ENCODE peak calls at places on chromosome 11, in five cellular contexts. One of them, this sample, is unnamed.

GRCh38 chr11:7894251-7894650 is 36.8 kb downstream of the OR10A6 start:
- DNase-seq in PC-9: no peak
- DNase-seq in brain microvascular endothelial cell: no peak
- DNase-seq in CD4-positive, CD25-positive, alpha-beta regulatory T cell: no peak
- DNase-seq in suprapubic skin: no peak
- DNase-seq in this sample: no peak

GRCh38 chr11:117654281-117654680 is 142.7 kb downstream of the DSCAML1 start:
- DNase-seq in PC-9: no peak
- DNase-seq in suprapubic skin: no peak
- DNase-seq in CD4-positive, CD25-positive, alpha-beta regulatory T cell: no peak
- DNase-seq in brain microvascular endothelial cell: no peak
- DNase-seq in this sample: no peak

GRCh38 chr11:118790357-118791014 is 478 bp downstream of the DDX6 start:
- DNase-seq in brain microvascular endothelial cell: peak; percentile 38
- DNase-seq in PC-9: peak; percentile 50
- DNase-seq in suprapubic skin: peak; percentile 84
- DNase-seq in CD4-positive, CD25-positive, alpha-beta regulatory T cell: peak; percentile 69
- DNase-seq in this sample: no peak

GRCh38 chr11:110679323-110679980 is 32.8 kb downstream of the ARHGAP20 start:
- DNase-seq in CD4-positive, CD25-positive, alpha-beta regulatory T cell: no peak
- DNase-seq in suprapubic skin: no peak
- DNase-seq in PC-9: no peak
- DNase-seq in brain microvascular endothelial cell: peak; percentile 24
- DNase-seq in this sample: no peak

GRCh38 chr11:101133190-101133589 is 3.6 kb upstream of the PGR start:
- DNase-seq in brain microvascular endothelial cell: no peak
- DNase-seq in suprapubic skin: no peak
- DNase-seq in CD4-positive, CD25-positive, alpha-beta regulatory T cell: no peak
- DNase-seq in PC-9: no peak
- DNase-seq in this sample: no peak

GRCh38 chr11:79404325-79404724 is 36.5 kb downstream of the TENM4 start:
- DNase-seq in suprapubic skin: no peak
- DNase-seq in PC-9: no peak
- DNase-seq in brain microvascular endothelial cell: no peak
- DNase-seq in CD4-positive, CD25-positive, alpha-beta regulatory T cell: no peak
- DNase-seq in this sample: no peak

GRCh38 chr11:12725047-12725862 is 51.0 kb downstream of the TEAD1 start:
- DNase-seq in CD4-positive, CD25-positive, alpha-beta regulatory T cell: no peak
- DNase-seq in brain microvascular endothelial cell: peak; percentile 48
- DNase-seq in suprapubic skin: no peak
- DNase-seq in PC-9: peak; percentile 26
- DNase-seq in this sample: no peak

GRCh38 chr11:108635106-108635505 is 29.8 kb upstream of the DDX10 start:
- DNase-seq in CD4-positive, CD25-positive, alpha-beta regulatory T cell: no peak
- DNase-seq in brain microvascular endothelial cell: no peak
- DNase-seq in PC-9: peak; percentile 62
- DNase-seq in suprapubic skin: no peak
- DNase-seq in this sample: peak; percentile 81

GRCh38 chr11:116193321-116194114 is 579.3 kb downstream of the BUD13 start:
- DNase-seq in brain microvascular endothelial cell: peak; percentile 12
- DNase-seq in PC-9: peak; percentile 8
- DNase-seq in CD4-positive, CD25-positive, alpha-beta regulatory T cell: no peak
- DNase-seq in suprapubic skin: no peak
- DNase-seq in this sample: no peak

GRCh38 chr11:13465909-13466371 is 2.9 kb upstream of the BTBD10 start:
- DNase-seq in PC-9: peak; percentile 3
- DNase-seq in CD4-positive, CD25-positive, alpha-beta regulatory T cell: peak; percentile 19
- DNase-seq in suprapubic skin: no peak
- DNase-seq in brain microvascular endothelial cell: peak; percentile 35
- DNase-seq in this sample: no peak

GRCh38 chr11:76701701-76702100 is 31.2 kb upstream of the LRRC32 start:
- DNase-seq in brain microvascular endothelial cell: peak; percentile 34
- DNase-seq in CD4-positive, CD25-positive, alpha-beta regulatory T cell: no peak
- DNase-seq in suprapubic skin: no peak
- DNase-seq in PC-9: peak; percentile 65
- DNase-seq in this sample: no peak

GRCh38 chr11:68900835-68901381 is 2.7 kb downstream of the MRPL21 start:
- DNase-seq in suprapubic skin: no peak
- DNase-seq in PC-9: no peak
- DNase-seq in brain microvascular endothelial cell: no peak
- DNase-seq in CD4-positive, CD25-positive, alpha-beta regulatory T cell: no peak
- DNase-seq in this sample: no peak

GRCh38 chr11:8329961-8330361 is 66.3 kb upstream of the LMO1 start:
- DNase-seq in CD4-positive, CD25-positive, alpha-beta regulatory T cell: no peak
- DNase-seq in brain microvascular endothelial cell: no peak
- DNase-seq in suprapubic skin: no peak
- DNase-seq in PC-9: no peak
- DNase-seq in this sample: no peak

GRCh38 chr11:65553301-65554001 is 4.7 kb downstream of the LTBP3 start:
- DNase-seq in brain microvascular endothelial cell: no peak
- DNase-seq in suprapubic skin: no peak
- DNase-seq in CD4-positive, CD25-positive, alpha-beta regulatory T cell: peak; percentile 81
- DNase-seq in PC-9: peak; percentile 93
- DNase-seq in this sample: no peak
- H3K27ac ChIP-seq in brain microvascular endothelial cell: no peak overlapping the region
- H3K27ac ChIP-seq in suprapubic skin: no peak overlapping the region
- H3K27ac ChIP-seq in CD4-positive, CD25-positive, alpha-beta regulatory T cell: peak overlapping the region; percentile 61
- H3K27ac ChIP-seq in PC-9: peak overlapping the region; percentile 63
- H3K27ac ChIP-seq in this sample: no peak overlapping the region

DNA sequence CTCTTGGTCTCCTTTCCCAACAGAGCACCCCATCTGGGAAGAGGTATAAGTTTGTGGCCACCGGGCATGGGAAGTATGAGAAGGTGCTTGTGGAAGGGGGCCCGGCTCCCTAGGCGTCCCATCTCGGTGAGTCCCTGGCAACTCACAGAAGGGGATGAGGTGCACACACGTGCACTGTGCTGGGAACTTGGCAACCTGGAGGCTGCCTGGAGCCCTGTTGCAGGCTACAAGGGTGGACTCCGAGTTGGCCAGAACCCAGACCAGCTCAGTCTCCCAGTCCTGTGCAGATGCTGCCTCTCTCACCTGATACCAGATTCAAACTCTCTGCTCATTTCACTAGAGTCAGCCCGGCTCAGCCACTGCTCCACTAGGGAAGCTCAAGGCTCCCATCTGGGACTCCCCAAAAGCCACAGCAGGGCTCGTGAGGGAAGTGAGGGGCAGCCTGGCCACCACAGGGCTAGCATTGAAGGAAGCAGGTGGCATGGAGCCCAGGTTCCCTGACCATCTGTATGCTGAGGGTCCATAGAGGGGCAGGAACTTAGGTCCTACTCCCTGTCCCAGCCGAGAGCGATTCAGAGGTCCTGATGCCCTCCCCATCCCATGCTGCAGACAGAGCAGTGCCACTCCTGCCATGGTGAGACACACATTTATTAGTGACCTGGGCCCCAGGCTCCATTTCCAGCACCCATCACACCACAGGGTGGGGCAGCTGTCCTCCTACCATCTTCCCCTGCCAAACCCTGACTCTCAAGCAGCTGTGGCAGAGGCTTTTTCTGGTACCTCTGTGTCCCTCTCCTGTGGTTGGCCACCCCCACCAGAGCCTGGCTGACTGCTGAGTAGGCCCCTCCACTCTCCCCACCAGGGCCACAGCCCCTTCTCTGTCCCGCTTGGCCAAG is 4.0 kb downstream of the PRR33 start:
- DNase-seq in brain microvascular endothelial cell: no peak
- DNase-seq in PC-9: no peak
- DNase-seq in suprapubic skin: no peak
- DNase-seq in CD4-positive, CD25-positive, alpha-beta regulatory T cell: no peak
- DNase-seq in this sample: no peak
- H3K27ac ChIP-seq in brain microvascular endothelial cell: no peak overlapping the region
- H3K27ac ChIP-seq in PC-9: no peak overlapping the region
- H3K27ac ChIP-seq in suprapubic skin: no peak overlapping the region
- H3K27ac ChIP-seq in CD4-positive, CD25-positive, alpha-beta regulatory T cell: peak overlapping the region; percentile 68
- H3K27ac ChIP-seq in this sample: no peak overlapping the region

GRCh38 chr11:102368472-102368871 is 21.5 kb downstream of the BIRC2 start:
- DNase-seq in CD4-positive, CD25-positive, alpha-beta regulatory T cell: no peak
- DNase-seq in suprapubic skin: no peak
- DNase-seq in PC-9: no peak
- DNase-seq in brain microvascular endothelial cell: no peak
- DNase-seq in this sample: no peak

GRCh38 chr11:102364991-102365390 is 18.0 kb downstream of the BIRC2 start:
- DNase-seq in brain microvascular endothelial cell: no peak
- DNase-seq in CD4-positive, CD25-positive, alpha-beta regulatory T cell: no peak
- DNase-seq in PC-9: no peak
- DNase-seq in suprapubic skin: no peak
- DNase-seq in this sample: no peak

GRCh38 chr11:102367364-102367763 is 20.4 kb downstream of the BIRC2 start:
- DNase-seq in PC-9: no peak
- DNase-seq in brain microvascular endothelial cell: no peak
- DNase-seq in CD4-positive, CD25-positive, alpha-beta regulatory T cell: peak; percentile 58
- DNase-seq in suprapubic skin: no peak
- DNase-seq in this sample: no peak
- H3K27ac ChIP-seq in PC-9: no peak overlapping the region
- H3K27ac ChIP-seq in brain microvascular endothelial cell: no peak overlapping the region
- H3K27ac ChIP-seq in CD4-positive, CD25-positive, alpha-beta regulatory T cell: peak overlapping the region; percentile 28
- H3K27ac ChIP-seq in suprapubic skin: no peak overlapping the region
- H3K27ac ChIP-seq in this sample: no peak overlapping the region

GRCh38 chr11:19576903-19577302 is 135.7 kb upstream of the NAV2 start:
- DNase-seq in CD4-positive, CD25-positive, alpha-beta regulatory T cell: no peak
- DNase-seq in suprapubic skin: no peak
- DNase-seq in PC-9: no peak
- DNase-seq in brain microvascular endothelial cell: no peak
- DNase-seq in this sample: no peak
- H3K27ac ChIP-seq in CD4-positive, CD25-positive, alpha-beta regulatory T cell: no peak overlapping the region
- H3K27ac ChIP-seq in suprapubic skin: peak overlapping the region; percentile 69
- H3K27ac ChIP-seq in PC-9: no peak overlapping the region
- H3K27ac ChIP-seq in brain microvascular endothelial cell: peak overlapping the region; percentile 40
- H3K27ac ChIP-seq in this sample: no peak overlapping the region

GRCh38 chr11:61607426-61607825 is 26.6 kb upstream of the SYT7 start:
- DNase-seq in brain microvascular endothelial cell: no peak
- DNase-seq in CD4-positive, CD25-positive, alpha-beta regulatory T cell: no peak
- DNase-seq in suprapubic skin: no peak
- DNase-seq in PC-9: no peak
- DNase-seq in this sample: no peak
- H3K27ac ChIP-seq in brain microvascular endothelial cell: no peak overlapping the region
- H3K27ac ChIP-seq in CD4-positive, CD25-positive, alpha-beta regulatory T cell: no peak overlapping the region
- H3K27ac ChIP-seq in suprapubic skin: peak overlapping the region; percentile 44
- H3K27ac ChIP-seq in PC-9: no peak overlapping the region
- H3K27ac ChIP-seq in this sample: no peak overlapping the region

DNA sequence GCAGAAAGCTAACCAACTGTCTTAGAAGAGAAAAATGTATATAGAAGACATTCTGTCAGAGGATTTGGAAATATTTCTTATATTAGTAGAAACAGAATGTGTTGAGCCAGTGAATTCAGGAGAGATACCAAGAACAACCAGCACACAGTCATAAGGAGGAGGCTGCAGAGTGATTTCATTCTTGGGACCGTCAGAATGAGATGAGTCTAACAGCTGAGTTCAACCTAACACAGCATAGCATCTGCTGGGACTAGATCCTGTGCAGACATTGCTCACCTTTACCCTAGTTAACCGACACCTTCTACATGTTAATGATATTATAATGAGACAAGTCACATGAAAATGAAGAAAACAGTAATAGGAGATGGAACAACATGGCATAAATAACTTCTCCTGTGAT is 85.5 kb downstream of the XRRA1 start:
- DNase-seq in PC-9: no peak
- DNase-seq in CD4-positive, CD25-positive, alpha-beta regulatory T cell: no peak
- DNase-seq in suprapubic skin: no peak
- DNase-seq in brain microvascular endothelial cell: no peak
- DNase-seq in this sample: no peak
- H3K27ac ChIP-seq in PC-9: no peak overlapping the region
- H3K27ac ChIP-seq in CD4-positive, CD25-positive, alpha-beta regulatory T cell: no peak overlapping the region
- H3K27ac ChIP-seq in suprapubic skin: no peak overlapping the region
- H3K27ac ChIP-seq in brain microvascular endothelial cell: no peak overlapping the region
- H3K27ac ChIP-seq in this sample: no peak overlapping the region

GRCh38 chr11:44605068-44605708 is 39.7 kb downstream of the CD82 start:
- DNase-seq in suprapubic skin: no peak
- DNase-seq in brain microvascular endothelial cell: no peak
- DNase-seq in CD4-positive, CD25-positive, alpha-beta regulatory T cell: no peak
- DNase-seq in PC-9: no peak
- DNase-seq in this sample: no peak

GRCh38 chr11:44606472-44606871 is 41.0 kb downstream of the CD82 start:
- DNase-seq in suprapubic skin: no peak
- DNase-seq in PC-9: no peak
- DNase-seq in CD4-positive, CD25-positive, alpha-beta regulatory T cell: no peak
- DNase-seq in brain microvascular endothelial cell: no peak
- DNase-seq in this sample: no peak

GRCh38 chr11:44604171-44604581 is 38.7 kb downstream of the CD82 start:
- DNase-seq in suprapubic skin: no peak
- DNase-seq in CD4-positive, CD25-positive, alpha-beta regulatory T cell: no peak
- DNase-seq in brain microvascular endothelial cell: no peak
- DNase-seq in PC-9: no peak
- DNase-seq in this sample: no peak

GRCh38 chr11:44607324-44607962 is 42.0 kb downstream of the CD82 start:
- DNase-seq in brain microvascular endothelial cell: no peak
- DNase-seq in PC-9: no peak
- DNase-seq in suprapubic skin: no peak
- DNase-seq in CD4-positive, CD25-positive, alpha-beta regulatory T cell: no peak
- DNase-seq in this sample: peak; percentile 22

GRCh38 chr11:44605965-44606364 is 40.5 kb downstream of the CD82 start:
- DNase-seq in brain microvascular endothelial cell: no peak
- DNase-seq in suprapubic skin: no peak
- DNase-seq in CD4-positive, CD25-positive, alpha-beta regulatory T cell: no peak
- DNase-seq in PC-9: no peak
- DNase-seq in this sample: no peak
- H3K27ac ChIP-seq in brain microvascular endothelial cell: no peak overlapping the region
- H3K27ac ChIP-seq in suprapubic skin: no peak overlapping the region
- H3K27ac ChIP-seq in CD4-positive, CD25-positive, alpha-beta regulatory T cell: no peak overlapping the region
- H3K27ac ChIP-seq in PC-9: no peak overlapping the region
- H3K27ac ChIP-seq in this sample: no peak overlapping the region